ENCODE peak calls at places on chromosome 9, in eight cellular contexts. H, D, P, C, B, M, E and W are unnamed samples.

GRCh38 chr9:20884985-20885593 is 146.4 kb downstream of the HACD4 start:
- DNase-seq in H (peak; percentile 15), D (no peak), P (peak; percentile 71), C (peak; percentile 46), B (peak; percentile 44), M (peak; percentile 82), E (peak; percentile 4), W (peak; percentile 65)

GRCh38 chr9:76877961-76878360 is 28.0 kb downstream of the PRUNE2 start:
- DNase-seq in H (no peak), D (no peak), P (no peak), C (no peak), B (no peak), M (no peak), E (no peak), W (no peak)

GRCh38 chr9:130072515-130073235 is 19.0 kb downstream of the GPR107 start:
- DNase-seq in H (no peak), D (no peak), P (no peak), C (no peak), B (no peak), M (no peak), E (no peak), W (no peak)

GRCh38 chr9:135067091-135067710 is 20.3 kb upstream of the OLFM1 start:
- DNase-seq in H (no peak), D (no peak), P (no peak), C (no peak), B (no peak), M (no peak), E (no peak), W (no peak)

GRCh38 chr9:84294551-84294950 is 46.0 kb downstream of the SLC28A3 start:
- DNase-seq in H (no peak), D (no peak), P (peak; percentile 5), C (no peak), B (no peak), M (no peak), E (no peak), W (peak; percentile 2)

GRCh38 chr9:137319976-137320551 is 18.0 kb upstream of the NRARP start:
- DNase-seq in H (no peak), D (no peak), P (no peak), C (no peak), B (peak; percentile 23), M (no peak), E (no peak), W (no peak)

GRCh38 chr9:81874926-81875325 is 53.3 kb upstream of the SPATA31D4 start:
- DNase-seq in H (no peak), D (no peak), P (peak; percentile 36), C (no peak), B (peak; percentile 33), M (no peak), E (no peak), W (no peak)

GRCh38 chr9:95834281-95834907 is 41.1 kb upstream of the ERCC6L2 start:
- DNase-seq in H (no peak), D (no peak), P (no peak), C (no peak), B (no peak), M (no peak), E (no peak), W (no peak)

GRCh38 chr9:8821910-8822666 is 1022.5 kb upstream of the DMAC1 start:
- DNase-seq in H (no peak), D (no peak), P (no peak), C (no peak), B (no peak), M (no peak), E (no peak), W (no peak)

GRCh38 chr9:8826281-8826680 is 1026.7 kb upstream of the DMAC1 start:
- DNase-seq in H (no peak), D (no peak), P (no peak), C (no peak), B (no peak), M (no peak), E (no peak), W (no peak)

GRCh38 chr9:8825600-8826147 is 1026.1 kb upstream of the DMAC1 start:
- DNase-seq in H (no peak), D (no peak), P (no peak), C (no peak), B (no peak), M (no peak), E (no peak), W (no peak)

GRCh38 chr9:8823131-8823895 is 1023.7 kb upstream of the DMAC1 start:
- DNase-seq in H (no peak), D (no peak), P (no peak), C (no peak), B (no peak), M (no peak), E (no peak), W (no peak)

DNA sequence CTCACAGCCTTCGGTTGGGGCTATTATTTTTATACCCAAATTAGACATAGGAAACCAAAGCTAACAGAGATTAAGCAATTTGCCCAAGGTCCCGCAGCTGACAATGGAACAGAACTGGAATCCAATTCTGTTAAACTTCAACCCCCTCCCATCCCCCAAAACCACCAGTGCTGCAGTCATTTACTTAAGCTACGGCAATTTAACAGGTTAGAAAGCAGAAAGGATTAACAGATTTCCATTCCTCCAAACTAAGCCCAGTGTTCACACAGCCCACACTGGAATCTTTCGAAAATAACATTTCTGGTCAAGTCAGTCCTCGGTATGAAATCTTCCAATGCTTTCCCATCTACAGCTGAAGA is 1023.1 kb upstream of the DMAC1 start:
- DNase-seq in H (no peak), D (no peak), P (no peak), C (no peak), B (no peak), M (no peak), E (no peak), W (no peak)
- TF ChIP-seq POLR2A in H (no peak), D (no peak), P (no peak), C (no peak), B (no peak), M (no peak), E (no peak), W (no peak)

DNA sequence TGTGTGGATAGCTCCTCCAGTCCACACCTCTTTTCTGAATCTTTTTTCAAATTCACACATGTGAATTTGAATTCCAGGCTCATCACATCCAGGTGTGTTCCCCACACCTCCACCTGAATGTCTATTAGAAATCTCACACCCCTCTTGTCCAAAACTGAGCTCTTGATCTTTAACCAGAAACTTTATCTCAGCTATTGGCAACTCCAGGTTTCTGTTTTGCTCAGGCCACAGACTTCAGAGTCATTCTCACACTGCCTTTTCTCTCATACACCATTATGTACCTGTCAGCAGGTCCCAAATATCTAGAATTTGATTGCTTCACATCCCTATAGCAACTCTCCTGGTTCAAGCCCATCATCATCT is 11.6 kb downstream of the NIPSNAP3B start:
- DNase-seq in H (no peak), D (no peak), P (no peak), C (no peak), B (no peak), M (no peak), E (no peak), W (no peak)
- TF ChIP-seq POLR2A in H (no peak), D (no peak), P (no peak), C (no peak), B (no peak), M (no peak), E (no peak), W (no peak)

GRCh38 chr9:91426123-91426745 is 2.6 kb upstream of the NFIL3 start:
- DNase-seq in H (peak; percentile 39), D (no peak), P (peak; percentile 69), C (peak; percentile 16), B (no peak), M (no peak), E (peak; percentile 48), W (peak; percentile 54)

GRCh38 chr9:91422832-91423711 is 560 bp downstream of the NFIL3 start:
- DNase-seq in H (peak; percentile 79), D (peak; percentile 46), P (peak; percentile 71), C (peak; percentile 73), B (peak; percentile 52), M (peak; percentile 79), E (peak; percentile 88), W (peak; percentile 79)

GRCh38 chr9:91425270-91425669 is 1.6 kb upstream of the NFIL3 start:
- DNase-seq in H (peak; percentile 8), D (no peak), P (no peak), C (peak; percentile 23), B (no peak), M (no peak), E (no peak), W (no peak)

GRCh38 chr9:91423785-91424402 is at the start of gene NFIL3:
- DNase-seq in H (peak; percentile 82), D (peak; percentile 74), P (peak; percentile 69), C (peak; percentile 64), B (peak; percentile 86), M (peak; percentile 86), E (peak; percentile 95), W (peak; percentile 87)

GRCh38 chr9:91424403-91425176 is 958 bp upstream of the NFIL3 start:
- DNase-seq in H (peak; percentile 83), D (no peak), P (peak; percentile 62), C (peak; percentile 88), B (peak; percentile 85), M (peak; percentile 91), E (peak; percentile 88), W (peak; percentile 64)
- TF ChIP-seq POLR2A in H (peak; percentile 38), D (no peak), P (no peak), C (no peak), B (peak; percentile 29), M (no peak), E (no peak), W (no peak)

GRCh38 chr9:27054125-27054524 is 48.7 kb upstream of the LRRC19 start:
- DNase-seq in H (no peak), D (no peak), P (no peak), C (no peak), B (no peak), M (no peak), E (no peak), W (no peak)

GRCh38 chr9:27054841-27055240 is 49.4 kb upstream of the LRRC19 start:
- DNase-seq in H (no peak), D (no peak), P (no peak), C (no peak), B (no peak), M (no peak), E (no peak), W (no peak)

GRCh38 chr9:27059406-27059805 is 49.6 kb upstream of the TEK start:
- DNase-seq in H (no peak), D (no peak), P (no peak), C (no peak), B (no peak), M (no peak), E (no peak), W (no peak)

GRCh38 chr9:27053369-27054057 is 48.0 kb upstream of the LRRC19 start:
- DNase-seq in H (no peak), D (no peak), P (peak; percentile 32), C (no peak), B (no peak), M (no peak), E (no peak), W (no peak)
- TF ChIP-seq POLR2A in H (no peak), D (no peak), P (no peak), C (no peak), B (no peak), M (no peak), E (no peak), W (no peak)